ENCODE peak calls at places on chromosomes 5 and 9, in eight cellular contexts. Y is astrocyte of the cerebellum; C is WERI-Rb-1; T is heart right ventricle; B is mucosa of descending colon; D is GM12891; V is activated CD8-positive, alpha-beta memory T cell treated with anti-CD3 and anti-CD28 coated beads for 1 hour; X is HAP-1. F is an unnamed sample.

GRCh38 chr5:10557747-10558295 is 6.0 kb upstream of the ANKRD33B start:
- DNase-seq in Y (no peak), C (no peak), T (no peak), B (no peak), D (no peak), V (no peak), X (no peak), F (no peak)

GRCh38 chr9:127680226-127680625 is 26.6 kb upstream of the CFAP157 start:
- DNase-seq in Y (no peak), C (no peak), T (no peak), B (no peak), D (no peak), V (no peak), X (no peak), F (no peak)

GRCh38 chr5:112142769-112143270 is 276.3 kb downstream of the EPB41L4A start:
- DNase-seq in Y (no peak), C (no peak), T (peak), B (no peak), D (no peak), V (no peak), X (peak), F (no peak)

GRCh38 chr5:179453616-179454015 is 96.7 kb upstream of the RUFY1 start:
- DNase-seq in Y (no peak), C (no peak), T (no peak), B (no peak), D (no peak), V (no peak), X (no peak), F (no peak)

GRCh38 chr5:82549263-82549662 is 271.1 kb upstream of the RPS23 start:
- DNase-seq in Y (no peak), C (no peak), T (no peak), B (no peak), D (no peak), V (no peak), X (no peak), F (no peak)

GRCh38 chr5:133304707-133305216 is 252.9 kb downstream of the HSPA4 start:
- DNase-seq in Y (no peak), C (no peak), T (no peak), B (no peak), D (no peak), V (no peak), X (no peak), F (no peak)

GRCh38 chr9:259405-260404 is 45.0 kb downstream of the DOCK8 start:
- DNase-seq in Y (no peak), C (no peak), T (no peak), B (no peak), D (no peak), V (no peak), X (no peak), F (no peak)

GRCh38 chr5:180353226-180353962 is at the start of gene GFPT2:
- DNase-seq in Y (no peak), C (peak), T (peak), B (peak), D (peak), V (peak), X (peak), F (no peak)

GRCh38 chr5:170362625-170363024 is 26.5 kb downstream of the KCNMB1 start:
- DNase-seq in Y (no peak), C (no peak), T (no peak), B (no peak), D (no peak), V (no peak), X (no peak), F (no peak)

GRCh38 chr5:55484531-55484930 is 50.2 kb downstream of the PLPP1 start:
- DNase-seq in Y (no peak), C (no peak), T (no peak), B (no peak), D (no peak), V (no peak), X (no peak), F (no peak)

GRCh38 chr5:177508837-177509236 is 789 bp downstream of the DOK3 start:
- DNase-seq in Y (no peak), C (no peak), T (no peak), B (no peak), D (no peak), V (no peak), X (no peak), F (no peak)

GRCh38 chr9:134181648-134182034 is 17.3 kb upstream of the RNU6ATAC start:
- DNase-seq in Y (no peak), C (peak), T (no peak), B (no peak), D (no peak), V (no peak), X (no peak), F (no peak)

F was measured in non-pigmented ciliary epithelial cell.